ENCODE peak calls at places on chromosomes 7 and 10, in six cellular contexts. K is heart right ventricle, I is GM23338, S is ovary, P is left lung, L is upper lobe of left lung. Y is an unnamed sample. For H3K4me1, the result is how much of the 10 kb centered on the place peaks cover.

GRCh38 chr10:35416628-35417625 is 80.6 kb downstream of the CCNY start:
- DNase-seq in K (no peak), I (peak), S (no peak), P (no peak), L (no peak), Y (peak)

GRCh38 chr10:3886191-3886590 is 101.2 kb upstream of the KLF6 start:
- DNase-seq in K (peak), I (peak), S (peak), P (peak), L (peak), Y (peak)

GRCh38 chr10:46787321-46787615 is 124.0 kb upstream of the PTPN20 start:
- DNase-seq in K (no peak), I (no peak), S (no peak), P (no peak), L (no peak), Y (no peak)

GRCh38 chr10:34666008-34666700 is 148.9 kb downstream of the PARD3 start:
- DNase-seq in K (no peak), I (peak), S (peak), P (no peak), L (no peak), Y (no peak)

GRCh38 chr10:43140414-43140813 is 2.2 kb downstream of the CSGALNACT2 start:
- DNase-seq in K (no peak), I (no peak), S (no peak), P (no peak), L (no peak), Y (no peak)

GRCh38 chr10:77179015-77179695 is 458.5 kb downstream of the KCNMA1 start:
- DNase-seq in K (no peak), I (peak), S (peak), P (no peak), L (no peak), Y (no peak)

GRCh38 chr10:70678250-70678635 is 5.9 kb downstream of the ADAMTS14 start:
- DNase-seq in K (no peak), I (no peak), S (no peak), P (no peak), L (no peak), Y (no peak)

GRCh38 chr10:71927669-71928592 is 36.3 kb upstream of the CHST3 start:
- DNase-seq in K (no peak), I (no peak), S (no peak), P (no peak), L (no peak), Y (no peak)

GRCh38 chr10:74047304-74047703 is 49.4 kb downstream of the VCL start:
- DNase-seq in K (no peak), I (no peak), S (no peak), P (no peak), L (no peak), Y (no peak)

GRCh38 chr10:43694526-43694925 is 45.8 kb upstream of the ZNF32 start:
- DNase-seq in K (no peak), I (no peak), S (no peak), P (no peak), L (no peak), Y (no peak)

GRCh38 chr7:94838717-94839116 is 68.7 kb upstream of the PPP1R9A start:
- DNase-seq in K (no peak), I (no peak), S (no peak), P (no peak), L (no peak), Y (no peak)

GRCh38 chr10:87804939-87805569 is 13.0 kb downstream of the ATAD1 start:
- DNase-seq in K (no peak), I (no peak), S (no peak), P (no peak), L (no peak), Y (no peak)

GRCh38 chr10:6072215-6072941 is 10.2 kb upstream of the IL2RA start:
- DNase-seq in K (no peak), I (no peak), S (no peak), P (no peak), L (no peak), Y (no peak)

GRCh38 chr10:23173549-23174074 is 18.5 kb upstream of the PTF1A start:
- DNase-seq in K (no peak), I (peak), S (no peak), P (no peak), L (peak), Y (no peak)

GRCh38 chr7:42645906-42646305 is 266.0 kb downstream of the C7orf25 start:
- DNase-seq in K (no peak), I (no peak), S (no peak), P (no peak), L (no peak), Y (no peak)

GRCh38 chr7:104627516-104627915 is 299.1 kb downstream of the LHFPL3 start:
- DNase-seq in K (no peak), I (peak), S (no peak), P (no peak), L (no peak), Y (no peak)

GRCh38 chr7:135659159-135659837 is 3.0 kb upstream of the STMP1 start:
- DNase-seq in K (no peak), I (no peak), S (no peak), P (no peak), L (no peak), Y (no peak)

GRCh38 chr7:132029369-132030160 is 473.1 kb upstream of the PODXL start:
- DNase-seq in K (no peak), I (no peak), S (no peak), P (no peak), L (no peak), Y (no peak)

GRCh38 chr7:149820622-149821190 is 17.5 kb upstream of the ZNF862 start:
- DNase-seq in K (peak), I (no peak), S (no peak), P (peak), L (peak), Y (no peak)

GRCh38 chr10:83942410-83942809 is 196.9 kb upstream of the GHITM start:
- DNase-seq in K (no peak), I (no peak), S (no peak), P (no peak), L (no peak), Y (no peak)

GRCh38 chr10:63628526-63629362 is 107.5 kb downstream of the REEP3 start:
- DNase-seq in K (peak), I (peak), S (peak), P (no peak), L (no peak), Y (peak)

GRCh38 chr10:1094112-1095057 is 38.2 kb downstream of the WDR37 start:
- DNase-seq in K (no peak), I (no peak), S (no peak), P (no peak), L (no peak), Y (peak)

GRCh38 chr10:10092581-10092980 is 925.1 kb upstream of the CELF2 start:
- DNase-seq in K (peak), I (peak), S (peak), P (peak), L (peak), Y (no peak)

GRCh38 chr10:125839176-125839575 is 15.8 kb downstream of the BCCIP start:
- DNase-seq in K (no peak), I (no peak), S (no peak), P (no peak), L (no peak), Y (no peak)

GRCh38 chr7:110534241-110534931 is 556.5 kb upstream of the LRRN3 start:
- DNase-seq in K (no peak), I (no peak), S (peak), P (no peak), L (no peak), Y (no peak)

GRCh38 chr7:87435546-87435945 is 39.9 kb downstream of the ABCB4 start:
- DNase-seq in K (no peak), I (no peak), S (no peak), P (no peak), L (no peak), Y (no peak)

GRCh38 chr10:20494474-20494873 is 402.6 kb downstream of the NEBL start:
- DNase-seq in K (no peak), I (no peak), S (no peak), P (no peak), L (no peak), Y (no peak)

GRCh38 chr7:130884437-130885417 is 150.7 kb upstream of the KLF14 start:
- DNase-seq in K (no peak), I (no peak), S (no peak), P (no peak), L (no peak), Y (no peak)
- H3K4me1 ChIP-seq in K (under half), I (under half), S (under half), P (half or more), L (half or more), Y (half or more)

DNA sequence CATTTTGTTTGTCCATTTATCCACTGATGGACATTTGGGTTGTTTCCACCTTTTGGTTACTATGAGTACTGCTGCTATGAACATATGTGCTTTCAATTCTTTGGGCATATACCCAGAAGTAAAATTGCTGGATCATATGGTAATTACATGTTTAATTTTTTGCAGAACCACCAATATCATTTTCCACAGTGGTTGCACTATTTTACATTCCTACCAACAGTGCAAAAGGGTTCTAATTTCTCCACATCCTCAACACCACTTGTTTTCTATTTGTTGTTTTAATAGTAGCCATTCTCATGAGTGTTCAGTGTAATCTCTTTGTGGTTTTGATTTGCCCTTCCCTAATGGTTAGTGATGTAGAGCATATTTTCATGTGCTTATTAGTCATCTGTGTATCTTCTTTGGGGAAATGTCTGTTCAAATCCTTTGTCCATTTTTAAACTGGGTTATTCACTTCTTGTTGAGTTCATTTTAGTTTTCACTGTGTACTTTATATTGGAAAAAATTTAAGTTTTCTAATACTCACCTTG is 101.9 kb downstream of the HIBADH start:
- DNase-seq in K (no peak), I (no peak), S (no peak), P (no peak), L (no peak), Y (no peak)
- TF ChIP-seq CTCF in K (no peak), I (no peak), S (no peak), P (no peak), L (no peak), Y (no peak)

DNA sequence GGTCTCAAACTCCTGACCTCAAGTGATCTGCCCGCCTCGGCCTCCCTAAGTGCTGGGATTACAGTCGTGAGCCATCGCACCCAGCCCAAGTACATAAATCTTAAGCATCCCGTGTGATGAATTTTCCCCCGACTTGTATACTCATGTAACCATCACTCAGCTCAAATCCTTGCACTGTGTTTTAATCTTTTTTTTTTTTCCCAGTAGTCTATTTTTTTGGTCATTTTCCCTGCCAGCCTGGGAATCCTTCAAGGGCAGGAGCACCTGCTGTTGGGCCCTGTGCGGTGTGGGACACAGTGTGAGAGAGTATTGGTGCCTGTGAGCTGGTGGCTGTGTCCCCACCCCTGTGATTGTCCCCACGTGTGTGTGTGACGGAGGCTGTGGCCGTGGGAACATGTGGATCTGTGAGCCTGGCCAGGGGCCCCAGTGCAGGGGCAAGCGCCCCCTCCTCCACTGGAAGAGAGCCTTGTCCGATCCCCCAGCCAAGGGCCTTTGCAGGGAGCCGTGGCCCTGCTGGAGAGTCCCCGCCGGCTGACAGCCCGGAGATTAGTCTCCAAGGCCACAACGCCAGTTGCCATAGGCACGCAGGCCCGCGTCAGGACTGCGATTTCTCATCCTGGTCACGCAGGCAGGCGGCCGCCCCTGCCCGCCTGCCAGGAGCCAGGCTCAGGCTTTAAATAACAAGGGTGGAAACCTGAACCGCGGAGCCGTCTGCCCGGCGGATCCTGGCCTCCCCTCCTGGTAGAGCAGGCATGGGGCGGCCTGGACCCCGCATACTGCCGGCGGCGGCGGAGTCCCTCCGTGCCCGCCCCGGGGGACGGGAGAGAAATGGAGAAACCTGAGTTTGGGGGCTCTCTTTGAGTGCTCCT is 26.5 kb downstream of the GTF2IRD1 start:
- DNase-seq in K (peak), I (peak), S (peak), P (peak), L (peak), Y (no peak)
- H3K4me3 ChIP-seq in K (peak), I (peak), S (peak), P (peak), L (peak), Y (peak)

DNA sequence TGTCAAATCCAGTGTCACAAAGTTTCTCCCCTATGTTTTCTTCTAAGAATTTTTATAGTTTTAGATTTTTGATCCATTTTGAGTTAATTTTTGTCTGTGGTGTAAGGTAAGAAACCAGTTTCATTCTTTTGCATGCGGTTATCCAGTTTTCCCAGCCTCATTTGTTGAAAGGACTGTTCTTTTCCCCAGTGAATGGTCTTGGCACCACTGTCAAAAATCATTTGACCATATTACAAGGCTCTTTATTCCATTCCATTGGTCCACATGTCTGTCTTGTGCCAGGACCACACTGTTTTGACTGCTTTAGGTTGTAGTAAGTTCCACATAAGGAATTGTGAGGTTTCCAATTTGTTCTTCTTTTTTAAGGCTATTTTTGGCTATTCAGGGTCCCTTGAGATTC is 64.0 kb downstream of the INPP5A start:
- DNase-seq in K (no peak), I (no peak), S (no peak), P (no peak), L (no peak), Y (no peak)
- H3K4me1 ChIP-seq in K (under half), I (under half), S (under half), P (under half), L (under half), Y (under half)

GRCh38 chr10:14478639-14479038 is 147.9 kb upstream of the FRMD4A start:
- DNase-seq in K (peak), I (peak), S (peak), P (no peak), L (no peak), Y (no peak)
- TF ChIP-seq CTCF in K (peak), I (peak), S (peak), P (no peak), L (no peak), Y (no peak)

GRCh38 chr10:109928393-109928792 is 5.1 kb upstream of the XPNPEP1 start:
- DNase-seq in K (no peak), I (no peak), S (no peak), P (no peak), L (no peak), Y (no peak)
- H3K4me3 ChIP-seq in K (no peak), I (no peak), S (no peak), P (no peak), L (no peak), Y (no peak)

DNA sequence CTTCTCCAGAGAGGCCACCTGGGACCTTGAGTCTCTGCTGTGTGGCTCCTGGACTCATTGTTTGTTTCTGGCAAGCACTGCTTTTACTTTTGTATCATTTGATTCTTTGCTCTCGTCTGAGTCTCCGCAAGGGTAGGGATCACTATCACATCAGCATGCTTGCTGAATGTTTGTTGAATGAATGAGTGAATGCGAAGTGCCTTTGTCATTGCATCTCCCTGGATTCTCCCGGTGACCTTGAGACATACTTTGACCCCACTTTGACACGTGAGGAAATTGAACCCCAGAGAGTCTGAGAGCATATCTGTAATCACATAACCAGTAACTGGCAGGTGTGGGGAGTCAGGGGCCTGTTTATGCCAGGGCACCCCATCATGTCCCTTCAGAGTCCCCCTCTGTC is 92.8 kb downstream of the ZMIZ1 start:
- DNase-seq in K (no peak), I (no peak), S (no peak), P (no peak), L (no peak), Y (no peak)
- H3K4me1 ChIP-seq in K (half or more), I (under half), S (half or more), P (half or more), L (half or more), Y (half or more)

DNA sequence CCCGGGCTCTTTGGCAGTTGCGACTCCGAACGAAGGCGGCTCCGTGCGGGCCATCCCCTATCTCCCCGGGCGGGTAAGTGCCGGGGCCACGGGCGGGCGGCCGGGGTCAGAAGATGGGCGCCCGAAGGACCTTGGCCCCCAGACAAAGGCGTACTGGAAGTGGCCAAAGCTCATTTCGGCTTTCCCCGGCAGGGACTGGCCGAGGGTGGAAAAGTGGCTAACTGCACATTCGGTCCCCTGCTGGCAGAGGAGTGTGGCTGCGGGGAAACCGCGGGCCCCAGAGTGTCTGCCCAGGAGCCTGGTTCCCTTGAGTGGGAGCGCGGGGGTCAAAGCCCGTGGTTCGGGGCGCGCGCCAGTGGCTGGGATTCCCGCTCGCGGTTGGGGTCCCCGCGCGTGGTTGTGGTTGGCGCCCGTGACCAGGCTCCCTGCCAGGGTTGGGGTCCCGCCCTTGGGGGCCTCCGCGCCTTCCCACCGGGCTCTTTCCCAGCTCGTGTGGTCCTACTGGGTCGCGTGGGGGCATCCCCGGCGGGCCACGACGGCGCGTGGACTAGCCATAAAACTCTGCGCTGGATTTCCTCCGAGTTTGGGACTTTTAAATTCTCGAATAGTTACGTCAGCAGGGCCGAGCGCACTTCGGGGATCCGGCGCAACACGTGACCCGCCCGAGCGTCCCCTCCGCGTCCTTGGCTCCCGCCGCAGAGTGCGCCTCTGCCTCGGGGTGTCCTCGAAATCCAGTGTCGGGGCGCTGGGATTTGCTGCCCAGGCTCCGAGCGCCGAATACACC is 124.4 kb downstream of the TACC2 start:
- DNase-seq in K (peak), I (peak), S (peak), P (peak), L (peak), Y (no peak)
- TF ChIP-seq CTCF in K (peak), I (peak), S (peak), P (peak), L (peak), Y (no peak)

GRCh38 chr7:74027683-74028320 is at the start of gene ELN:
- DNase-seq in K (peak), I (peak), S (peak), P (peak), L (peak), Y (peak)

GRCh38 chr7:74028321-74028812 is 394 bp downstream of the ELN start:
- DNase-seq in K (no peak), I (no peak), S (peak), P (peak), L (no peak), Y (no peak)

GRCh38 chr7:74029991-74030415 is 2.0 kb downstream of the ELN start:
- DNase-seq in K (no peak), I (peak), S (no peak), P (peak), L (no peak), Y (no peak)

GRCh38 chr7:74030861-74031260 is 2.9 kb downstream of the ELN start:
- DNase-seq in K (no peak), I (no peak), S (no peak), P (peak), L (no peak), Y (no peak)

DNA sequence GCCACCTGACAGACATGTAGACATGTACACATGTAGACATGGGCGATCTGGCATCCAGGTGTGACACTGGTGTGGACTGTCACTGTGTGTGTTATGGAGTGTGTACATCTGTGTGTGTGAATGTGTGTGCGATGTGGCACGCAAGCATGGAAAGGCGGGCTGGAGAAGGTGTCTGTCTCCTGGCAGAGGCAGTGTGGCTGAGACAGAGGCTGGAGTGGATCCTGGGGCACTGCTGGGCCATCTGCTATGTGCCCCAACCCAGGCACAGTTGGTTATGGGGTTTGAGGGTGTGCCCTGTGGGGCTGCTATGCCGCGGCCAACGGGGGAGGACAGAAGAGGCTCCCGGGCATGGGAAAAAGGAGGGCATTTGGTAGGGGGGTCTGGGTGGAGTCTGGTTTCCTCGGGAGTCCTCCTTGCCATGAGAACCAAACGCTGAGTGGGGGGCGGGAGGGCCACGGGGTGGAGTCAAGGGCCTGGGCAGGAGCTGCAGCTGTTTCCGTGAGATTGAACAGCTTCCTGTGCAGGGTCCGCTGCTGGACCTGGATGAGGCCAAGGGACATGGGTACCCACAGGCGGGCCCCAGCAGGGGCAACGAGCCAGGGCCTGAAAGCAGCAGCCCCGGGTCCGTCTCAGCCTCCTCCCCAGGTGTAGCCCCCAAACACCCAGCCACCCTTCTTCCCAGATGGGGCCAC is 1.3 kb downstream of the ELN start:
- DNase-seq in K (peak), I (no peak), S (no peak), P (peak), L (peak), Y (no peak)
- H3K4me3 ChIP-seq in K (peak), I (no peak), S (peak), P (peak), L (peak), Y (peak)

Y was measured in vagina.